ENCODE peak calls at places on chromosome 16, in seven cellular contexts. One of them, this sample, is unnamed.

GRCh38 chr16:29644973-29645698 is 17.9 kb upstream of the SPN start:
- DNase-seq in H7: no peak
- DNase-seq in HL-60: peak; percentile 29
- DNase-seq in lower lobe of right lung: no peak
- DNase-seq in 8988T: no peak
- DNase-seq in SW 1271: no peak
- DNase-seq in cerebellum: no peak
- DNase-seq in this sample: no peak

GRCh38 chr16:68844211-68844564 is 857 bp downstream of the TANGO6 start:
- DNase-seq in cerebellum: peak; percentile 23
- DNase-seq in HL-60: no peak
- DNase-seq in SW 1271: no peak
- DNase-seq in H7: no peak
- DNase-seq in lower lobe of right lung: no peak
- DNase-seq in 8988T: no peak
- DNase-seq in this sample: no peak

GRCh38 chr16:57304169-57305061 is 19.9 kb upstream of the PLLP start:
- DNase-seq in 8988T: no peak
- DNase-seq in cerebellum: no peak
- DNase-seq in H7: no peak
- DNase-seq in HL-60: no peak
- DNase-seq in lower lobe of right lung: peak; percentile 75
- DNase-seq in SW 1271: peak; percentile 22
- DNase-seq in this sample: peak; percentile 90

GRCh38 chr16:29896841-29897240 is 2.5 kb downstream of the SEZ6L2 start:
- DNase-seq in lower lobe of right lung: no peak
- DNase-seq in SW 1271: no peak
- DNase-seq in HL-60: no peak
- DNase-seq in cerebellum: no peak
- DNase-seq in H7: peak; percentile 61
- DNase-seq in 8988T: no peak
- DNase-seq in this sample: no peak

GRCh38 chr16:1010815-1011214 is 29.2 kb downstream of the SOX8 start:
- DNase-seq in cerebellum: no peak
- DNase-seq in 8988T: no peak
- DNase-seq in HL-60: no peak
- DNase-seq in H7: peak; percentile 67
- DNase-seq in lower lobe of right lung: no peak
- DNase-seq in SW 1271: no peak
- DNase-seq in this sample: no peak

GRCh38 chr16:88651276-88651988 is 579 bp upstream of the CYBA start:
- DNase-seq in cerebellum: no peak
- DNase-seq in 8988T: peak; percentile 97
- DNase-seq in SW 1271: peak; percentile 15
- DNase-seq in lower lobe of right lung: peak; percentile 74
- DNase-seq in H7: no peak
- DNase-seq in HL-60: no peak
- DNase-seq in this sample: no peak

GRCh38 chr16:55526448-55526847 is 17.6 kb downstream of the LPCAT2 start:
- DNase-seq in cerebellum: no peak
- DNase-seq in HL-60: no peak
- DNase-seq in H7: no peak
- DNase-seq in SW 1271: no peak
- DNase-seq in 8988T: no peak
- DNase-seq in lower lobe of right lung: no peak
- DNase-seq in this sample: peak; percentile 85

GRCh38 chr16:22191966-22192260 is 14.2 kb upstream of the EEF2K start:
- DNase-seq in HL-60: no peak
- DNase-seq in cerebellum: no peak
- DNase-seq in 8988T: no peak
- DNase-seq in lower lobe of right lung: no peak
- DNase-seq in H7: no peak
- DNase-seq in SW 1271: no peak
- DNase-seq in this sample: no peak

GRCh38 chr16:2026461-2027023 is at the start of gene NHERF2:
- DNase-seq in cerebellum: peak; percentile 84
- DNase-seq in HL-60: no peak
- DNase-seq in lower lobe of right lung: no peak
- DNase-seq in 8988T: peak; percentile 91
- DNase-seq in SW 1271: no peak
- DNase-seq in H7: peak; percentile 96
- DNase-seq in this sample: no peak

GRCh38 chr16:76947694-76948093 is 243.3 kb upstream of the MON1B start:
- DNase-seq in HL-60: no peak
- DNase-seq in H7: no peak
- DNase-seq in cerebellum: no peak
- DNase-seq in SW 1271: no peak
- DNase-seq in lower lobe of right lung: no peak
- DNase-seq in 8988T: no peak
- DNase-seq in this sample: no peak

This sample was measured in cardiac fibroblast.